ENCODE peak calls at places on chromosomes 11 and 22, in eight cellular contexts. L is endothelial cell of umbilical vein; Z is heart right ventricle; D is uterus; N is cardiac muscle cell; H is colonic mucosa; A is CD8-positive, alpha-beta T cell; K is lower lobe of right lung. B is an unnamed sample. For H3K4me1, the result is how much of the 10 kb centered on the place peaks cover.

GRCh38 chr22:40491990-40492631 is 121.7 kb downstream of the SGSM3 start:
- DNase-seq in D (no peak), Z (no peak), A (no peak), H (no peak), K (no peak), N (peak), L (no peak), B (no peak)

GRCh38 chr11:108496643-108497256 is 1.4 kb downstream of the POGLUT3 start:
- DNase-seq in N (peak), L (no peak), D (no peak), A (no peak), K (no peak), H (no peak), Z (no peak), B (no peak)

GRCh38 chr11:67269401-67270255 is 3.4 kb downstream of the GRK2 start:
- DNase-seq in Z (peak), L (peak), N (no peak), A (no peak), H (peak), K (peak), D (peak), B (no peak)

GRCh38 chr11:124670732-124671131 is 2.8 kb downstream of the SIAE start:
- DNase-seq in L (no peak), D (no peak), K (no peak), N (peak), A (peak), H (no peak), Z (no peak), B (no peak)

GRCh38 chr11:37721485-37721884 is 1123.4 kb upstream of the RAG2 start:
- DNase-seq in H (no peak), Z (no peak), D (no peak), A (no peak), N (peak), K (no peak), L (peak), B (no peak)

GRCh38 chr11:106989056-106989455 is 29.2 kb downstream of the GUCY1A2 start:
- DNase-seq in N (peak), Z (no peak), K (no peak), H (no peak), A (no peak), D (no peak), L (no peak), B (no peak)

GRCh38 chr22:23685205-23685784 is 5.5 kb upstream of the RGL4 start:
- DNase-seq in H (no peak), Z (no peak), K (no peak), A (no peak), L (no peak), N (peak), D (no peak), B (peak)

GRCh38 chr11:111565111-111565720 is 24.7 kb downstream of the LAYN start:
- DNase-seq in A (peak), Z (peak), H (peak), N (peak), K (no peak), L (peak), D (peak), B (peak)

GRCh38 chr11:26144309-26144690 is 187.6 kb upstream of the ANO3 start:
- DNase-seq in N (no peak), L (no peak), K (no peak), D (no peak), A (no peak), H (no peak), Z (no peak), B (no peak)

GRCh38 chr22:25709758-25710157 is 32.2 kb upstream of the MYO18B start:
- DNase-seq in A (no peak), Z (no peak), N (no peak), H (no peak), L (no peak), D (no peak), K (no peak), B (no peak)

GRCh38 chr11:107606122-107606521 is 15.2 kb downstream of the ELMOD1 start:
- DNase-seq in H (no peak), D (no peak), L (no peak), Z (no peak), A (no peak), N (no peak), K (no peak), B (no peak)

GRCh38 chr11:17012712-17013547 is 1.3 kb downstream of the PLEKHA7 start:
- DNase-seq in H (peak), Z (peak), A (no peak), N (peak), D (peak), K (peak), L (peak), B (peak)

GRCh38 chr22:27074016-27074415 is 416.6 kb downstream of the MIAT start:
- DNase-seq in H (no peak), A (no peak), N (no peak), Z (no peak), K (no peak), D (no peak), L (no peak), B (no peak)

GRCh38 chr22:29030016-29030617 is 31.5 kb downstream of the C22orf31 start:
- DNase-seq in H (peak), K (no peak), L (no peak), Z (no peak), A (no peak), N (peak), D (no peak), B (no peak)

GRCh38 chr11:60343094-60343704 is 16.1 kb downstream of the MS4A6E start:
- DNase-seq in Z (no peak), L (peak), H (no peak), N (peak), A (no peak), D (no peak), K (no peak), B (no peak)

GRCh38 chr11:44140805-44141204 is 45.3 kb downstream of the EXT2 start:
- DNase-seq in A (no peak), H (no peak), Z (no peak), K (no peak), N (no peak), D (no peak), L (no peak), B (no peak)

GRCh38 chr11:44146931-44147330 is 51.5 kb downstream of the EXT2 start:
- DNase-seq in A (no peak), N (no peak), D (no peak), K (no peak), Z (no peak), H (no peak), L (no peak), B (no peak)

GRCh38 chr11:44147751-44148150 is 52.3 kb downstream of the EXT2 start:
- DNase-seq in Z (no peak), K (no peak), A (no peak), L (no peak), N (no peak), H (no peak), D (no peak), B (no peak)

GRCh38 chr11:44143987-44144909 is 48.8 kb downstream of the EXT2 start:
- DNase-seq in L (peak), D (no peak), Z (no peak), A (no peak), H (no peak), K (no peak), N (no peak), B (no peak)

DNA sequence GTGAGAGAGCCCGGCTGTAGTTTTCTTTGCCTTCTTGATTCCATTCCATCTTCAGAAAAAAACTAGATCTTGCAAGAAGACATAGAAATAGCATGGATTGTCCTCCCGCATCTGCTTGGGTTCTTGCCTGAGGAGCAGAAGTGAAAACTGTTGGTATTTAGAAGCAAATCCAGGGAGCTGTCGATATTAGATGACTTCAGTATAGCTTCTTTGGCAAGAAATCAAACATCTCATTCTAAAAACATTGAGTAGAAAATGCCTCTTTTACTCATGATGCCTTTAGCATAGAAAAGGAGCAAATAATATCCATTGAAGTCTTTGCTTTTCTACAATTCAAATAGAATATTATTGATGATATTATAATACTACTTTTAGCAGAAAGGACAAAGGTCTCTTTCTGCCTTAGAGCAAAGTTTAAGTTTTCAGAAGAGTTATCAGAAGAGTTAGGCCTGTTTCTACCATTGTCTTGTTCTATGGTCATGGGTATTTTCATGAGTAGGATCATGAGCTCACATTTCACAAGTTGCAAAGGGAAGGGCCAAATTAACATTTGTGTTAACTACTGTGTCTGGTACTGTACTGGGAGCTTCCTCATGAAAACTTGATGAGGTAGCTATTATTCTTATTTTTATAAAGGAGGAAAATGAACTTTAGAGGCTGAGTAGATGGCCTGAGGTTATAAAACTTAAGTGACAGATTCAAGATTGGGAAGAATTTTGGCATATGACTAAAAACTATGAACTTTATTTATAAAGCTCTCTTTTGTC is 49.7 kb downstream of the EXT2 start:
- DNase-seq in K (no peak), L (no peak), N (no peak), H (no peak), A (no peak), D (no peak), Z (no peak), B (no peak)
- H3K27ac ChIP-seq in K (no peak), L (no peak), N (no peak), H (no peak), A (no peak), D (no peak), Z (no peak), B (peak)

GRCh38 chr11:46914910-46915309 is 3.4 kb downstream of the LRP4 start:
- DNase-seq in N (no peak), K (no peak), L (no peak), A (no peak), Z (no peak), H (no peak), D (no peak), B (no peak)
- H3K4me1 ChIP-seq in N (under half), K (under half), L (under half), A (under half), Z (under half), H (under half), D (under half), B (under half)

GRCh38 chr22:22033803-22034468 is 51.3 kb upstream of the TOP3B start:
- DNase-seq in N (no peak), K (no peak), D (no peak), H (no peak), A (no peak), L (no peak), Z (no peak), B (no peak)

GRCh38 chr22:22031571-22031970 is 49.0 kb upstream of the TOP3B start:
- DNase-seq in H (no peak), A (no peak), N (no peak), Z (no peak), L (no peak), D (no peak), K (no peak), B (no peak)

GRCh38 chr22:22032099-22032905 is 49.7 kb upstream of the TOP3B start:
- DNase-seq in D (no peak), L (no peak), H (no peak), Z (no peak), N (no peak), K (no peak), A (no peak), B (no peak)

GRCh38 chr22:22034469-22035132 is 52.0 kb upstream of the TOP3B start:
- DNase-seq in L (no peak), D (no peak), Z (no peak), H (no peak), N (no peak), A (no peak), K (no peak), B (no peak)

DNA sequence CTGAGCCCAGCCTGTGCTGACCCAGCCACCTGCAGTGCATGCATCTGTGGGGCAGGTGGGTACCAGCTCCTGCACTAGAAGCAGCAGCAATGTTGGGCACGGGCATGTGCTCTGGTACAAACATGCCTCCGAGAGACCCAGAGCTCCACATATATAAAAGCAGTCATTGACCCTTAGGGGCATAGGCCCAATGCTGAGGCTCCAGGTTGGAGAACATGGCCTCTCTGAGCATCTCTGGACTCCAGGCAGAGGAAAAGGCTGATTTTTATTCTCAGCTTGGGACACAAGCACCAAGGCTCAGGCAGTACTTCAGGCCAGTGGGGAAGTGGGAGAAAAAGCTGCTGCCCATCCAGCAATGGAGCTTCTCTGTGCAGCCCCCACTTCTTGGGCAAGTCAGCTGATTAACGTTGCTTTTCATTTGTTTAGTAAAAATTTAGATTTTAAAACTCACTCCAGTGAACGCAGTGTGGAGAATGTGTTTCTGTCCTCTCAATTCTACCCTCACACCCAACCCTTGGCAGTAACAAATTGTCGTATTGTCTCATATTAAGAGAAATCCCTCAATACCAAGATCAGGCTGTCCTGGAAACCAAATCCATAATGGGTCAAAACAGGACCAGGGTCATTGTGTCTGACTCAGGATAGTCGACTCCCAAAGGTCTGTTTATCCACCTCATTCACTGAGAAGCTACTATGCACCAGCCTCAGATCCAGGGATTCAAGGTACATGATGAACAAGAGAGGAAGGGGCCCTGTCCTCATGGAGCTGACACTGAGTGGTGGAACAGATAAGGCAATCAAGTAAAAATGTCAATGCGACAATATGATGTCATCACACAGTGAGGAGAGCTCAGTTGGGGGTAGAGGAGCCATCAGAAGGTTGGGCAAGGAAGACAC is 50.6 kb upstream of the TOP3B start:
- DNase-seq in N (no peak), D (no peak), K (no peak), L (no peak), H (no peak), A (no peak), Z (no peak), B (no peak)
- H3K27ac ChIP-seq in N (no peak), D (no peak), K (no peak), L (no peak), H (no peak), A (no peak), Z (no peak), B (no peak)

DNA sequence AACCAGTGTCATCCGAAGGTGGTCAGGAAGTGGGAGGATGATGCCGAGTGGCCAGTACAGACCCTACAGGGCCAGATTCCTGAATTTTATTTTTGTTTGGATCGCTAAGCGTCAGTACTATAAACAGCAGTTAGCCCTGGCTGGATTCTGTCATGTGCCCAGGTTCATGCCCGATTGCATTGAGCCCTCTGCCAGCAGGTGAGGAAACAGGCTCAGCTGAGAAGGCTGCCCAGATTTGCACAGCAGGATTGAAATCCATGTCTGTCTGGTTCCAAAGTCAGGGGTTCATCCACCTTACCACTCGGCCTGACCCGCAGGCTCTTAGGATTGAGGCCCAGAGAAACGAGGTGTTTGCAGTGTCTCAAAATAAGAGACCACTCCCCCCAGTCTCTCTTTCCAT is 9.1 kb upstream of the TBC1D22A start:
- DNase-seq in Z (no peak), A (no peak), D (no peak), K (no peak), N (no peak), H (no peak), L (no peak), B (no peak)
- H3K4me1 ChIP-seq in Z (under half), A (under half), D (under half), K (half or more), N (under half), H (under half), L (half or more), B (under half)

GRCh38 chr22:31212783-31213626 is 907 bp downstream of the LIMK2 start:
- DNase-seq in A (no peak), H (peak), N (no peak), K (no peak), D (no peak), L (peak), Z (no peak), B (no peak)
- H3K27ac ChIP-seq in A (peak), H (peak), N (no peak), K (peak), D (peak), L (peak), Z (peak), B (peak)

GRCh38 chr22:42643632-42644421 is 3.4 kb upstream of the ATP5MGL start:
- DNase-seq in A (no peak), H (no peak), L (no peak), N (no peak), D (no peak), K (no peak), Z (no peak), B (no peak)
- H3K4me1 ChIP-seq in A (under half), H (under half), L (under half), N (half or more), D (under half), K (half or more), Z (half or more), B (half or more)

DNA sequence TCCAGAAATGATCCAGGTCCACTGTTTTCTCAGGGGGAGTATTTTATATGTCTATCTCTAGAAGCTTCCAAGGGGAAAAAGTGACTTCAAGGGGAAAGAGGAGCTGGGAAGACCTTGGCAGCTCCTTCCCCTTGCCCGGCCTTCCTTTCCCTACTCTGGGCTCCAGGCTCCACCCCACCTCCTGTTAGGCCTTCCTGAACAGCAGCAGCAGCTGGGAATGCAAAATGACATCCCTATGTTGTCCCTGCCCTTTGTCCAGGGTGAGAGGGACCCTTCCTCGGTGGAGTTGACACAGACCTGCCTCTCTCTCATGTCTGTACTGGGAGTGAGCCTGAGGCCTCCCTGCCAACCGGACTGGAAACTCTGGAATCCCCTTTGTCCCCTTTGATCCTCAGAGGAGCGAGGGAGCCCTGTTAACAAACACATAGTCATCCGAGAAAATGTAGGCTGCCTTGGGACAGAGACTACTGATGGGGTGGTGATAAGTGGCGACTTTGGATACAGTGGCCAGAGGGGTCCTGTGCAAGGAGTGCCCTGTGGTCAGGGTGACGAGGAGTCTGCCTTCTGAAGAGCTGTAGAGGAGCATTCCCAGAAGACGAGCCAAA is 9.0 kb upstream of the MALAT1 start:
- DNase-seq in L (peak), A (no peak), K (no peak), H (no peak), N (peak), Z (peak), D (peak), B (peak)
- H3K27ac ChIP-seq in L (peak), A (no peak), K (peak), H (peak), N (peak), Z (peak), D (peak), B (peak)

DNA sequence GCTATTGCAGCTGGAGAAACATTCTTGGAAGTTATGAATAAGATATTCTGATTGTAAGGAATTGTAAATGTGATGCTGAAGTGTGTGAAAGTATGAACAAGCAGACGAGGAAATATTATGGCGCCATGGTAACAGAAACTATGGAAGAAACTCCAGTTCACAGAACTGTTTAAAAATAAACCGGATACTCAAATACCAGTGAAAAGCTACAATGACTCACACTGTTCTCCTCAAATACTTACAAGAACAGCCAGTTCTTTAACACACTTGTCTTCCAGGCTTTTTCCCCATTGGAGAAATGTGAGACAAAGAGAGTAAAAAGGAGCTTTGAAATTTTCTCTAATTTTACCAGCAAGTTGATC is 76.7 kb upstream of the ARFGAP3 start:
- DNase-seq in D (no peak), H (no peak), Z (no peak), A (no peak), K (no peak), L (peak), N (peak), B (no peak)
- H3K4me1 ChIP-seq in D (under half), H (under half), Z (half or more), A (under half), K (half or more), L (under half), N (under half), B (half or more)

GRCh38 chr11:44766112-44766971 is 39.6 kb downstream of the TSPAN18 start:
- DNase-seq in D (peak), A (no peak), K (no peak), N (peak), Z (peak), H (no peak), L (peak), B (no peak)

GRCh38 chr11:44765026-44765595 is 38.3 kb downstream of the TSPAN18 start:
- DNase-seq in H (no peak), Z (no peak), N (no peak), D (peak), A (no peak), K (no peak), L (no peak), B (no peak)

GRCh38 chr11:44765676-44766075 is 38.9 kb downstream of the TSPAN18 start:
- DNase-seq in D (no peak), Z (no peak), L (no peak), N (no peak), A (no peak), K (no peak), H (no peak), B (no peak)

GRCh38 chr11:44766972-44767278 is 40.2 kb downstream of the TSPAN18 start:
- DNase-seq in L (no peak), H (no peak), N (peak), A (no peak), D (peak), Z (no peak), K (no peak), B (no peak)

GRCh38 chr11:44767421-44767820 is 40.7 kb downstream of the TSPAN18 start:
- DNase-seq in N (peak), H (no peak), L (no peak), D (no peak), K (no peak), A (no peak), Z (no peak), B (no peak)
- H3K27ac ChIP-seq in N (peak), H (no peak), L (peak), D (peak), K (peak), A (no peak), Z (peak), B (no peak)

B was measured in psoas muscle.